ENCODE peak calls at places on chromosomes 7 and 10, in five cellular contexts. One of them, this sample, is unnamed.

GRCh38 chr7:155306677-155307470 is 9.2 kb downstream of the INSIG1 start:
- DNase-seq in H9: no peak
- DNase-seq in neuronal stem cell: no peak
- DNase-seq in IMR-90: no peak
- DNase-seq in H1: no peak
- DNase-seq in this sample: no peak

GRCh38 chr7:96479015-96479645 is 157.2 kb upstream of the SLC25A13 start:
- DNase-seq in H9: no peak
- DNase-seq in neuronal stem cell: no peak
- DNase-seq in IMR-90: no peak
- DNase-seq in H1: no peak
- DNase-seq in this sample: no peak

GRCh38 chr10:131195552-131196159 is 115.9 kb downstream of the TCERG1L start:
- DNase-seq in H9: peak; percentile 20
- DNase-seq in neuronal stem cell: no peak
- DNase-seq in IMR-90: no peak
- DNase-seq in H1: no peak
- DNase-seq in this sample: no peak

GRCh38 chr10:59991661-59992060 is 85.3 kb upstream of the CCDC6 start:
- DNase-seq in H9: no peak
- DNase-seq in neuronal stem cell: no peak
- DNase-seq in IMR-90: no peak
- DNase-seq in H1: no peak
- DNase-seq in this sample: peak; percentile 42

GRCh38 chr10:76382381-76382851 is 951.0 kb downstream of the LRMDA start:
- DNase-seq in H9: no peak
- DNase-seq in neuronal stem cell: no peak
- DNase-seq in IMR-90: peak; percentile 49
- DNase-seq in H1: no peak
- DNase-seq in this sample: no peak

GRCh38 chr7:132836746-132837145 is 245.1 kb downstream of the CHCHD3 start:
- DNase-seq in H9: no peak
- DNase-seq in neuronal stem cell: no peak
- DNase-seq in IMR-90: peak; percentile 67
- DNase-seq in H1: no peak
- DNase-seq in this sample: no peak

GRCh38 chr10:132266594-132267161 is 41.1 kb downstream of the STK32C start:
- DNase-seq in H9: no peak
- DNase-seq in neuronal stem cell: no peak
- DNase-seq in IMR-90: no peak
- DNase-seq in H1: no peak
- DNase-seq in this sample: no peak

GRCh38 chr7:87517136-87517805 is 41.8 kb upstream of the ABCB4 start:
- DNase-seq in H9: no peak
- DNase-seq in neuronal stem cell: no peak
- DNase-seq in IMR-90: peak; percentile 0
- DNase-seq in H1: no peak
- DNase-seq in this sample: no peak

GRCh38 chr10:114893248-114893647 is 44.7 kb upstream of the TRUB1 start:
- DNase-seq in H9: no peak
- DNase-seq in neuronal stem cell: no peak
- DNase-seq in IMR-90: peak; percentile 15
- DNase-seq in H1: no peak
- DNase-seq in this sample: peak; percentile 21

GRCh38 chr10:74227697-74228424 is 76.8 kb downstream of the ADK start:
- DNase-seq in H9: no peak
- DNase-seq in neuronal stem cell: no peak
- DNase-seq in IMR-90: peak; percentile 62
- DNase-seq in H1: no peak
- DNase-seq in this sample: no peak

GRCh38 chr10:126092806-126093205 is 196.4 kb downstream of the FANK1 start:
- DNase-seq in H9: no peak
- DNase-seq in neuronal stem cell: no peak
- DNase-seq in IMR-90: peak; percentile 17
- DNase-seq in H1: no peak
- DNase-seq in this sample: no peak

GRCh38 chr10:128571745-128572144 is 445.5 kb upstream of the MKI67 start:
- DNase-seq in H9: no peak
- DNase-seq in neuronal stem cell: no peak
- DNase-seq in IMR-90: no peak
- DNase-seq in H1: no peak
- DNase-seq in this sample: peak; percentile 77

GRCh38 chr10:126911301-126911700 is 6.1 kb downstream of the DOCK1 start:
- DNase-seq in H9: no peak
- DNase-seq in neuronal stem cell: no peak
- DNase-seq in IMR-90: no peak
- DNase-seq in H1: no peak
- DNase-seq in this sample: no peak

GRCh38 chr7:112204776-112205347 is 1.3 kb downstream of the DOCK4 start:
- DNase-seq in H9: no peak
- DNase-seq in neuronal stem cell: no peak
- DNase-seq in IMR-90: no peak
- DNase-seq in H1: no peak
- DNase-seq in this sample: no peak

GRCh38 chr10:74263996-74264395 is 113.0 kb downstream of the ADK start:
- DNase-seq in H9: no peak
- DNase-seq in neuronal stem cell: no peak
- DNase-seq in IMR-90: no peak
- DNase-seq in H1: no peak
- DNase-seq in this sample: no peak

GRCh38 chr10:113158183-113158582 is 208.1 kb downstream of the TCF7L2 start:
- DNase-seq in H9: no peak
- DNase-seq in neuronal stem cell: no peak
- DNase-seq in IMR-90: peak; percentile 44
- DNase-seq in H1: no peak
- DNase-seq in this sample: no peak

GRCh38 chr10:2933041-2933440 is 134.3 kb upstream of the PFKP start:
- DNase-seq in H9: no peak
- DNase-seq in neuronal stem cell: no peak
- DNase-seq in IMR-90: no peak
- DNase-seq in H1: no peak
- DNase-seq in this sample: no peak

GRCh38 chr7:141441837-141442627 is 109.2 kb upstream of the AGK start:
- DNase-seq in H9: no peak
- DNase-seq in neuronal stem cell: no peak
- DNase-seq in IMR-90: no peak
- DNase-seq in H1: no peak
- DNase-seq in this sample: no peak

GRCh38 chr7:77409739-77410545 is 6.2 kb downstream of the GSAP start:
- DNase-seq in H9: no peak
- DNase-seq in neuronal stem cell: no peak
- DNase-seq in IMR-90: peak; percentile 87
- DNase-seq in H1: no peak
- DNase-seq in this sample: no peak

GRCh38 chr10:95480901-95481491 is 80.2 kb downstream of the SORBS1 start:
- DNase-seq in H9: peak; percentile 42
- DNase-seq in neuronal stem cell: no peak
- DNase-seq in IMR-90: no peak
- DNase-seq in H1: no peak
- DNase-seq in this sample: peak; percentile 76

GRCh38 chr10:17001961-17002749 is 127.5 kb downstream of the CUBN start:
- DNase-seq in H9: no peak
- DNase-seq in neuronal stem cell: no peak
- DNase-seq in IMR-90: peak; percentile 88
- DNase-seq in H1: no peak
- DNase-seq in this sample: peak; percentile 63

GRCh38 chr10:36803229-36803628 is 322.2 kb upstream of the ANKRD30A start:
- DNase-seq in H9: no peak
- DNase-seq in neuronal stem cell: no peak
- DNase-seq in IMR-90: no peak
- DNase-seq in H1: no peak
- DNase-seq in this sample: no peak

GRCh38 chr7:43505412-43505811 is 77.5 kb upstream of the STK17A start:
- DNase-seq in H9: no peak
- DNase-seq in neuronal stem cell: no peak
- DNase-seq in IMR-90: no peak
- DNase-seq in H1: no peak
- DNase-seq in this sample: no peak

GRCh38 chr7:131800008-131800407 is 243.6 kb upstream of the PODXL start:
- DNase-seq in H9: no peak
- DNase-seq in neuronal stem cell: no peak
- DNase-seq in IMR-90: no peak
- DNase-seq in H1: no peak
- DNase-seq in this sample: peak; percentile 26

GRCh38 chr10:15201589-15202300 is 33.3 kb upstream of the NMT2 start:
- DNase-seq in H9: no peak
- DNase-seq in neuronal stem cell: no peak
- DNase-seq in IMR-90: peak; percentile 50
- DNase-seq in H1: no peak
- DNase-seq in this sample: no peak

GRCh38 chr10:50312464-50313437 is 61.4 kb upstream of the ASAH2 start:
- DNase-seq in H9: no peak
- DNase-seq in neuronal stem cell: no peak
- DNase-seq in IMR-90: peak; percentile 79
- DNase-seq in H1: no peak
- DNase-seq in this sample: no peak

GRCh38 chr7:130298927-130299326 is 6.0 kb downstream of the CPA4 start:
- DNase-seq in H9: no peak
- DNase-seq in neuronal stem cell: no peak
- DNase-seq in IMR-90: no peak
- DNase-seq in H1: no peak
- DNase-seq in this sample: no peak

GRCh38 chr7:141563956-141564623 is 12.9 kb downstream of the AGK start:
- DNase-seq in H9: peak; percentile 41
- DNase-seq in neuronal stem cell: no peak
- DNase-seq in IMR-90: no peak
- DNase-seq in H1: no peak
- DNase-seq in this sample: peak; percentile 48

GRCh38 chr10:33087922-33088321 is 129.9 kb upstream of the ITGB1 start:
- DNase-seq in H9: no peak
- DNase-seq in neuronal stem cell: no peak
- DNase-seq in IMR-90: no peak
- DNase-seq in H1: no peak
- DNase-seq in this sample: no peak

GRCh38 chr7:114047889-114048288 is 129.1 kb upstream of the PPP1R3A start:
- DNase-seq in H9: no peak
- DNase-seq in neuronal stem cell: no peak
- DNase-seq in IMR-90: peak; percentile 69
- DNase-seq in H1: no peak
- DNase-seq in this sample: no peak

GRCh38 chr7:127598318-127598717 is 4.8 kb downstream of the FSCN3 start:
- DNase-seq in H9: peak; percentile 85
- DNase-seq in neuronal stem cell: no peak
- DNase-seq in IMR-90: no peak
- DNase-seq in H1: no peak
- DNase-seq in this sample: peak; percentile 88

GRCh38 chr7:30411173-30411572 is 67.4 kb downstream of the NOD1 start:
- DNase-seq in H9: no peak
- DNase-seq in neuronal stem cell: no peak
- DNase-seq in IMR-90: no peak
- DNase-seq in H1: no peak
- DNase-seq in this sample: no peak

GRCh38 chr10:131802156-131802915 is 98.5 kb upstream of the PPP2R2D start:
- DNase-seq in H9: no peak
- DNase-seq in neuronal stem cell: no peak
- DNase-seq in IMR-90: no peak
- DNase-seq in H1: no peak
- DNase-seq in this sample: no peak

GRCh38 chr10:13489035-13489434 is 39.8 kb downstream of the BEND7 start:
- DNase-seq in H9: no peak
- DNase-seq in neuronal stem cell: no peak
- DNase-seq in IMR-90: no peak
- DNase-seq in H1: no peak
- DNase-seq in this sample: no peak

GRCh38 chr7:127383123-127383835 is 9.2 kb downstream of the ZNF800 start:
- DNase-seq in H9: no peak
- DNase-seq in neuronal stem cell: no peak
- DNase-seq in IMR-90: peak; percentile 32
- DNase-seq in H1: no peak
- DNase-seq in this sample: peak; percentile 71

GRCh38 chr7:73526892-73527821 is 5.1 kb upstream of the BAZ1B start:
- DNase-seq in H9: no peak
- DNase-seq in neuronal stem cell: no peak
- DNase-seq in IMR-90: no peak
- DNase-seq in H1: no peak
- DNase-seq in this sample: peak; percentile 72

GRCh38 chr7:19749658-19750057 is 23.8 kb downstream of the TMEM196 start:
- DNase-seq in H9: no peak
- DNase-seq in neuronal stem cell: no peak
- DNase-seq in IMR-90: no peak
- DNase-seq in H1: no peak
- DNase-seq in this sample: no peak

GRCh38 chr7:71824356-71824755 is 587.8 kb downstream of the CALN1 start:
- DNase-seq in H9: peak; percentile 33
- DNase-seq in neuronal stem cell: no peak
- DNase-seq in IMR-90: no peak
- DNase-seq in H1: no peak
- DNase-seq in this sample: peak; percentile 77
- H2BK5ac ChIP-seq in H9: no peak overlapping the region
- H2BK5ac ChIP-seq in neuronal stem cell: no peak overlapping the region
- H2BK5ac ChIP-seq in IMR-90: no peak overlapping the region
- H2BK5ac ChIP-seq in H1: no peak overlapping the region
- H2BK5ac ChIP-seq in this sample: no peak overlapping the region

DNA sequence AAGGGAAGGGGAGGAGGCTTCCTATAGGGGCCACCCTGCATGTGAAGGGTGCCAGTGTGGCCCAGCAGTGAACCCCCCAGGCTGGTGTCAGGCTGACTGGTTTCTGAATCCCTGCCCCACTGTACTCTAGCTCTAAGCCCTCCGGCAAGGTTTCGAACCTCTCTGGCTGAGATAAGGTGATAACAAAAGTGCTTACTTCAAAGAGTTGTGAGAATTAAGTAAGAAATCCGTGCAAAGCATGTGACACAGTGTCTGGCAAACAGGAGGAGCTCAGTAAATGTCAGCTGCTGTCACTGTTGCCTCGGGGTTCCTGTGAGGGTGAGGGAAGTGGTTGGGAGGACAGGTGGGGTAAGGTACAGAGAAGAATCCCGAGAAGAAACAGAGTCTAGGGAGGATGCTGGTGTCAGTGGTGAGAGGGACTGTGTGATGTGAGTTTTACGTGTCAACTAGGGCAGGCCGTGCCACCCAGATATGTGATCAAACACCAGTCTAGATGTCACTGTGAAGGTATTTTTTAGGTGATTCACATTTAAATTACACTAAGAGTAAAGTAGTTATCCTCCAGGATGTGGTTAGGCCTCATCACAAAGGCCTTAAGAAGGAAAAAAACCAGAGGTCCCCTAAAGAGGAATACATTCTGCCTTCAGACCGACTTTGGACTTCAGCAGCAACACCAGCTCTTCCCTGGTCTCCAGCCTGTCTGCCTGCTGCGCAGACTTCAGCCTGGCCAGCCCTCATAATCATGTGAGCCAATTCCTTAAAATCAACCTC is 64.4 kb downstream of the BPGM start:
- DNase-seq in H9: no peak
- DNase-seq in neuronal stem cell: no peak
- DNase-seq in IMR-90: peak; percentile 43
- DNase-seq in H1: no peak
- DNase-seq in this sample: peak; percentile 72
- H3K9ac ChIP-seq in H9: no peak overlapping the region
- H3K9ac ChIP-seq in neuronal stem cell: no peak overlapping the region
- H3K9ac ChIP-seq in IMR-90: no peak overlapping the region
- H3K9ac ChIP-seq in H1: no peak overlapping the region
- H3K9ac ChIP-seq in this sample: no peak overlapping the region

GRCh38 chr10:1572519-1573333 is 164.6 kb downstream of the ADARB2 start:
- DNase-seq in H9: no peak
- DNase-seq in neuronal stem cell: no peak
- DNase-seq in IMR-90: no peak
- DNase-seq in H1: no peak
- DNase-seq in this sample: no peak
- H3K4me1 ChIP-seq in H9: no peaks in the 10 kb centered on the region
- H3K4me1 ChIP-seq in neuronal stem cell: no peaks in the 10 kb centered on the region
- H3K4me1 ChIP-seq in IMR-90: no peaks in the 10 kb centered on the region
- H3K4me1 ChIP-seq in H1: no peaks in the 10 kb centered on the region
- H3K4me1 ChIP-seq in this sample: no peaks in the 10 kb centered on the region

GRCh38 chr10:69061305-69062161 is 26.4 kb upstream of the SRGN start:
- DNase-seq in H9: no peak
- DNase-seq in neuronal stem cell: no peak
- DNase-seq in IMR-90: peak; percentile 100
- DNase-seq in H1: no peak
- DNase-seq in this sample: no peak
- H2BK5ac ChIP-seq in H9: no peak overlapping the region
- H2BK5ac ChIP-seq in neuronal stem cell: no peak overlapping the region
- H2BK5ac ChIP-seq in IMR-90: peak overlapping the region; percentile 100
- H2BK5ac ChIP-seq in H1: no peak overlapping the region
- H2BK5ac ChIP-seq in this sample: no peak overlapping the region

This sample was measured in mesendoderm.